ENCODE peak calls at places on chromosomes 7 and 10, in nine cellular contexts. V, X, Y, F, N, A, D, P and U are unnamed samples.

GRCh38 chr10:113412161-113412560 is 140.7 kb upstream of the HABP2 start:
- DNase-seq in V (no peak), X (no peak), Y (no peak), F (peak), N (no peak), A (no peak), D (no peak), P (no peak), U (no peak)

GRCh38 chr7:38102486-38102885 is 75.6 kb upstream of the STARD3NL start:
- DNase-seq in V (no peak), X (no peak), Y (no peak), F (peak), N (peak), A (no peak), D (no peak), P (no peak), U (no peak)

GRCh38 chr7:156608176-156608478 is 32.4 kb upstream of the RNF32 start:
- DNase-seq in V (no peak), X (no peak), Y (no peak), F (no peak), N (no peak), A (no peak), D (no peak), P (no peak), U (peak)

GRCh38 chr7:17846935-17847334 is 93.4 kb downstream of the SNX13 start:
- DNase-seq in V (no peak), X (no peak), Y (no peak), F (no peak), N (no peak), A (no peak), D (no peak), P (no peak), U (no peak)

GRCh38 chr7:11193131-11193867 is 219.6 kb downstream of the PHF14 start:
- DNase-seq in V (no peak), X (no peak), Y (peak), F (peak), N (no peak), A (no peak), D (peak), P (no peak), U (no peak)

GRCh38 chr7:4144801-4145470 is 537.2 kb upstream of the FOXK1 start:
- DNase-seq in V (peak), X (peak), Y (peak), F (no peak), N (peak), A (no peak), D (no peak), P (no peak), U (peak)

GRCh38 chr10:12638103-12638502 is 288.8 kb downstream of the CAMK1D start:
- DNase-seq in V (no peak), X (no peak), Y (no peak), F (peak), N (peak), A (no peak), D (peak), P (no peak), U (no peak)

GRCh38 chr10:35202050-35202449 is 75.4 kb downstream of the CREM start:
- DNase-seq in V (no peak), X (no peak), Y (no peak), F (no peak), N (no peak), A (no peak), D (no peak), P (no peak), U (no peak)

GRCh38 chr7:127822822-127823508 is 171.0 kb downstream of the SND1 start:
- DNase-seq in V (no peak), X (no peak), Y (no peak), F (no peak), N (no peak), A (no peak), D (no peak), P (no peak), U (no peak)

GRCh38 chr7:76202666-76203030 is 952 bp downstream of the SRRM3 start:
- DNase-seq in V (no peak), X (no peak), Y (no peak), F (no peak), N (no peak), A (no peak), D (peak), P (no peak), U (no peak)

GRCh38 chr7:156764766-156765165 is 124.2 kb downstream of the RNF32 start:
- DNase-seq in V (no peak), X (no peak), Y (no peak), F (no peak), N (no peak), A (no peak), D (no peak), P (no peak), U (no peak)

GRCh38 chr10:24825551-24825950 is 101.9 kb upstream of the ARHGAP21 start:
- DNase-seq in V (no peak), X (no peak), Y (peak), F (peak), N (peak), A (no peak), D (no peak), P (no peak), U (no peak)

GRCh38 chr10:3955954-3956617 is 171.1 kb upstream of the KLF6 start:
- DNase-seq in V (no peak), X (no peak), Y (no peak), F (no peak), N (no peak), A (no peak), D (peak), P (no peak), U (no peak)

GRCh38 chr10:47450442-47450841 is 33.5 kb downstream of the ANXA8 start:
- DNase-seq in V (no peak), X (no peak), Y (no peak), F (peak), N (no peak), A (no peak), D (no peak), P (no peak), U (no peak)

GRCh38 chr7:144459635-144460034 is 56.1 kb upstream of the NOBOX start:
- DNase-seq in V (no peak), X (no peak), Y (no peak), F (no peak), N (no peak), A (no peak), D (no peak), P (no peak), U (no peak)

GRCh38 chr7:157402911-157403534 is 66.2 kb downstream of the DNAJB6 start:
- DNase-seq in V (no peak), X (no peak), Y (no peak), F (no peak), N (peak), A (no peak), D (no peak), P (no peak), U (no peak)

GRCh38 chr10:4004990-4005389 is 220.0 kb upstream of the KLF6 start:
- DNase-seq in V (no peak), X (no peak), Y (no peak), F (no peak), N (no peak), A (no peak), D (no peak), P (no peak), U (no peak)

GRCh38 chr10:86066696-86067095 is 299.9 kb downstream of the GRID1 start:
- DNase-seq in V (no peak), X (no peak), Y (no peak), F (no peak), N (no peak), A (no peak), D (no peak), P (no peak), U (no peak)

GRCh38 chr10:3091921-3092320 is 24.6 kb downstream of the PFKP start:
- DNase-seq in V (no peak), X (no peak), Y (no peak), F (no peak), N (no peak), A (no peak), D (no peak), P (no peak), U (no peak)

GRCh38 chr7:23696916-23697441 is 13.0 kb upstream of the STK31 start:
- DNase-seq in V (peak), X (peak), Y (peak), F (peak), N (peak), A (no peak), D (peak), P (peak), U (peak)